ENCODE peak calls at places on chromosomes 13 and 19, in five cellular contexts. B is A549; K is lower leg skin; M is bronchial epithelial cell; J is CD4-positive, alpha-beta T cell. R is an unnamed sample.

GRCh38 chr19:18975864-18976263 is 34.8 kb upstream of the HOMER3 start:
- DNase-seq in B (no peak), K (no peak), J (no peak), M (no peak), R (no peak)

GRCh38 chr19:30851646-30852045 is 479.5 kb downstream of the ZNF536 start:
- DNase-seq in K (no peak), B (no peak), J (no peak), M (no peak), R (no peak)

GRCh38 chr13:28318418-28318995 is 176.4 kb downstream of the FLT1 start:
- DNase-seq in M (no peak), B (no peak), K (no peak), J (no peak), R (no peak)

GRCh38 chr13:110307697-110308376 is 753 bp downstream of the COL4A2 start:
- DNase-seq in B (no peak), J (no peak), K (no peak), M (no peak), R (peak; percentile 57)

GRCh38 chr13:41915096-41915495 is 45.8 kb downstream of the VWA8 start:
- DNase-seq in B (no peak), J (no peak), K (no peak), M (peak; percentile 79), R (no peak)

GRCh38 chr13:43271152-43271551 is 247.8 kb downstream of the DNAJC15 start:
- DNase-seq in B (no peak), J (no peak), M (no peak), K (no peak), R (no peak)

GRCh38 chr19:45406165-45406956 is at the start of gene POLR1G:
- DNase-seq in J (peak; percentile 67), K (peak; percentile 73), M (peak; percentile 81), B (peak; percentile 98), R (peak; percentile 88)

GRCh38 chr19:36027696-36028095 is 5.0 kb downstream of the CLIP3 start:
- DNase-seq in K (no peak), M (no peak), B (no peak), J (no peak), R (no peak)

GRCh38 chr19:45827459-45828093 is 12.5 kb upstream of the RSPH6A start:
- DNase-seq in B (no peak), M (no peak), K (no peak), J (no peak), R (no peak)

GRCh38 chr19:17418710-17419109 is 1.1 kb upstream of the MVB12A start:
- DNase-seq in M (no peak), B (no peak), J (no peak), K (no peak), R (no peak)

GRCh38 chr19:33689138-33689746 is 67.5 kb downstream of the CHST8 start:
- DNase-seq in M (no peak), B (no peak), J (no peak), K (no peak), R (no peak)

GRCh38 chr13:39132286-39132685 is 94.0 kb downstream of the NHLRC3 start:
- DNase-seq in K (no peak), J (no peak), M (peak; percentile 56), B (no peak), R (peak; percentile 6)

GRCh38 chr19:3771906-3772450 is at the start of gene RAX2:
- DNase-seq in J (no peak), B (no peak), M (no peak), K (no peak), R (no peak)

GRCh38 chr13:75764251-75764650 is 128.1 kb downstream of the LMO7 start:
- DNase-seq in K (no peak), M (no peak), B (no peak), J (no peak), R (no peak)

GRCh38 chr19:51783373-51783772 is 11.6 kb upstream of the FPR3 start:
- DNase-seq in J (no peak), M (peak; percentile 40), K (no peak), B (no peak), R (peak; percentile 62)
- TF ChIP-seq CTCF in J (no peak), M (peak; percentile 15), K (no peak), B (no peak), R (peak; percentile 52)

GRCh38 chr13:50801087-50801931 is 42.2 kb downstream of the DLEU7 start:
- DNase-seq in B (peak; percentile 14), J (peak; percentile 55), K (peak; percentile 30), M (peak; percentile 64), R (peak; percentile 90)

GRCh38 chr13:50809133-50810090 is 34.1 kb downstream of the DLEU7 start:
- DNase-seq in K (no peak), J (no peak), B (no peak), M (no peak), R (no peak)

GRCh38 chr13:50810468-50810867 is 33.0 kb downstream of the DLEU7 start:
- DNase-seq in B (no peak), J (no peak), K (no peak), M (no peak), R (no peak)

GRCh38 chr13:50810998-50811397 is 32.5 kb downstream of the DLEU7 start:
- DNase-seq in J (no peak), B (no peak), K (no peak), M (no peak), R (no peak)

DNA sequence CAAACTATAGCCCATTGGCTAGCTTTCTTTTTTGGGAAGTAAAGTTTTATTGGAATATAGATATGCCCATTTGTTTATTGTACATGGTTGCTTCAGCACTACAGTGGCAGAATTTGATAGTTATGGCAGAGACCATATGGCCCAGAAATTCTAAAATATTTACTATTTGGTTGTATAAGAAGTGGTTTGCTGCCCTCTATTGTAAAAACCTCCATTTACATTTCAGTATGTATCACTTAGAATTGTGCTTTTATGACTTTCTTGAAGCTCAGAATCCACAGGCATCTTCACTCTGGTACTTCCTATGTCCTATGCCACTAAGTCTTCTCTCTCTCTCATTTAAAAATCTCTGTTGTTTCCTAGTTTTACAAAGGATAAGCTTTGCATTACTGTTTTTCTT is 37.7 kb downstream of the DLEU7 start:
- DNase-seq in B (no peak), J (no peak), K (no peak), M (peak; percentile 20), R (peak; percentile 47)
- TF ChIP-seq CTCF in B (no peak), J (no peak), K (no peak), M (no peak), R (no peak)

GRCh38 chr13:92656103-92656502 is 570.5 kb upstream of the GPC6 start:
- DNase-seq in M (no peak), J (no peak), B (no peak), K (no peak), R (no peak)
- TF ChIP-seq CTCF in M (no peak), J (no peak), B (no peak), K (no peak), R (no peak)

GRCh38 chr19:15112385-15112784 is 5.2 kb downstream of the SYDE1 start:
- DNase-seq in M (peak; percentile 42), K (no peak), B (no peak), J (no peak), R (peak; percentile 29)
- TF ChIP-seq CTCF in M (no peak), K (no peak), B (no peak), J (no peak), R (peak; percentile 8)

GRCh38 chr13:97798836-97799235 is 154.6 kb upstream of the IPO5 start:
- DNase-seq in M (no peak), K (no peak), B (no peak), J (no peak), R (peak; percentile 62)

GRCh38 chr13:97798171-97798821 is 155.2 kb upstream of the IPO5 start:
- DNase-seq in K (peak; percentile 28), M (peak; percentile 37), J (no peak), B (no peak), R (peak; percentile 41)

GRCh38 chr13:97797553-97797952 is 155.9 kb upstream of the IPO5 start:
- DNase-seq in M (no peak), K (no peak), B (no peak), J (no peak), R (no peak)

DNA sequence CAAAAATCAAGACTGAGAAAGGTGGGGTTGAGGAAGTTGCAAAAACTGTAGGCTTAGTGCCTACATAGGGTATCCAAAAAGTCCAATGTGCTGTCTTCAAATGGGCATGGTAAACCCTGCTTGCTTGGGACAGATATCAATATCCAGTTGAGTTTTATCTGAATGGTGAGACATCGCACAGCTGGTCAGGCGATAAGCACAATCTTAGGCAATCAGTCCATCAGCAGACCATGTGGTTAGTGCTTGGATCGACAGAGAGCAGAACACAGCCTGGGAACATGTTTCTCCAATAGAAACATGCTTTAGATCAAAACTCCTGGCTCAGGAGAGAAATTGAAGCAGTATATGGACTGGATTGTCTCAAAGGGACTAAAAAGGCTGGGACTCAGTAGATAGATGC is 151.3 kb upstream of the IPO5 start:
- DNase-seq in J (no peak), K (no peak), B (no peak), M (no peak), R (no peak)
- TF ChIP-seq CTCF in J (no peak), K (no peak), B (no peak), M (no peak), R (no peak)

R was measured in choroid plexus epithelial cell.